ENCODE peak calls at places on chromosomes 6 and 20, in eight cellular contexts. One of them, this sample, is unnamed.

GRCh38 chr6:30077218-30077617 is 1.6 kb upstream of the RNF39 start:
- DNase-seq in endothelial cell: no peak
- DNase-seq in natural killer cell: no peak
- DNase-seq in HEK293T: no peak
- DNase-seq in SW480: no peak
- DNase-seq in B cell: no peak
- DNase-seq in stimulated activated CD8-positive, alpha-beta memory T cell treated with anti-CD3 and anti-CD28 coated beads, Interleukin-7, amount 100 ng/mL, for 24 hours: no peak
- DNase-seq in NCI-H748 treated with DMSO at 0.1 percent for 48 hours: no peak
- DNase-seq in this sample: no peak

GRCh38 chr20:6029538-6029937 is 24.3 kb downstream of the LRRN4 start:
- DNase-seq in HEK293T: no peak
- DNase-seq in endothelial cell: no peak
- DNase-seq in natural killer cell: no peak
- DNase-seq in NCI-H748 treated with DMSO at 0.1 percent for 48 hours: no peak
- DNase-seq in SW480: no peak
- DNase-seq in stimulated activated CD8-positive, alpha-beta memory T cell treated with anti-CD3 and anti-CD28 coated beads, Interleukin-7, amount 100 ng/mL, for 24 hours: no peak
- DNase-seq in B cell: no peak
- DNase-seq in this sample: no peak

GRCh38 chr6:158384671-158385110 is 72.4 kb downstream of the TULP4 start:
- DNase-seq in B cell: no peak
- DNase-seq in stimulated activated CD8-positive, alpha-beta memory T cell treated with anti-CD3 and anti-CD28 coated beads, Interleukin-7, amount 100 ng/mL, for 24 hours: no peak
- DNase-seq in NCI-H748 treated with DMSO at 0.1 percent for 48 hours: no peak
- DNase-seq in HEK293T: no peak
- DNase-seq in endothelial cell: no peak
- DNase-seq in SW480: no peak
- DNase-seq in natural killer cell: no peak
- DNase-seq in this sample: no peak

GRCh38 chr6:33971580-33971979 is 167.8 kb upstream of the MLN start:
- DNase-seq in B cell: no peak
- DNase-seq in NCI-H748 treated with DMSO at 0.1 percent for 48 hours: no peak
- DNase-seq in SW480: no peak
- DNase-seq in endothelial cell: no peak
- DNase-seq in HEK293T: no peak
- DNase-seq in natural killer cell: no peak
- DNase-seq in stimulated activated CD8-positive, alpha-beta memory T cell treated with anti-CD3 and anti-CD28 coated beads, Interleukin-7, amount 100 ng/mL, for 24 hours: no peak
- DNase-seq in this sample: no peak

GRCh38 chr6:54386295-54386694 is 78.1 kb downstream of the TINAG start:
- DNase-seq in stimulated activated CD8-positive, alpha-beta memory T cell treated with anti-CD3 and anti-CD28 coated beads, Interleukin-7, amount 100 ng/mL, for 24 hours: no peak
- DNase-seq in natural killer cell: no peak
- DNase-seq in SW480: no peak
- DNase-seq in B cell: no peak
- DNase-seq in NCI-H748 treated with DMSO at 0.1 percent for 48 hours: no peak
- DNase-seq in endothelial cell: no peak
- DNase-seq in HEK293T: no peak
- DNase-seq in this sample: no peak

GRCh38 chr6:32046450-32047083 is 8.4 kb downstream of the CYP21A2 start:
- DNase-seq in stimulated activated CD8-positive, alpha-beta memory T cell treated with anti-CD3 and anti-CD28 coated beads, Interleukin-7, amount 100 ng/mL, for 24 hours: no peak
- DNase-seq in natural killer cell: no peak
- DNase-seq in NCI-H748 treated with DMSO at 0.1 percent for 48 hours: no peak
- DNase-seq in HEK293T: no peak
- DNase-seq in B cell: no peak
- DNase-seq in SW480: no peak
- DNase-seq in endothelial cell: no peak
- DNase-seq in this sample: no peak

GRCh38 chr6:144302701-144303351 is 17.7 kb downstream of the UTRN start:
- DNase-seq in endothelial cell: no peak
- DNase-seq in HEK293T: no peak
- DNase-seq in natural killer cell: no peak
- DNase-seq in B cell: no peak
- DNase-seq in SW480: no peak
- DNase-seq in NCI-H748 treated with DMSO at 0.1 percent for 48 hours: no peak
- DNase-seq in stimulated activated CD8-positive, alpha-beta memory T cell treated with anti-CD3 and anti-CD28 coated beads, Interleukin-7, amount 100 ng/mL, for 24 hours: no peak
- DNase-seq in this sample: no peak

GRCh38 chr6:157235600-157236039 is 87.7 kb downstream of the TMEM242 start:
- DNase-seq in stimulated activated CD8-positive, alpha-beta memory T cell treated with anti-CD3 and anti-CD28 coated beads, Interleukin-7, amount 100 ng/mL, for 24 hours: no peak
- DNase-seq in SW480: no peak
- DNase-seq in NCI-H748 treated with DMSO at 0.1 percent for 48 hours: no peak
- DNase-seq in endothelial cell: peak; percentile 64
- DNase-seq in HEK293T: no peak
- DNase-seq in B cell: peak; percentile 65
- DNase-seq in natural killer cell: peak; percentile 33
- DNase-seq in this sample: no peak

GRCh38 chr20:3461191-3461874 is 9.5 kb upstream of the ATRN start:
- DNase-seq in NCI-H748 treated with DMSO at 0.1 percent for 48 hours: no peak
- DNase-seq in endothelial cell: no peak
- DNase-seq in stimulated activated CD8-positive, alpha-beta memory T cell treated with anti-CD3 and anti-CD28 coated beads, Interleukin-7, amount 100 ng/mL, for 24 hours: no peak
- DNase-seq in natural killer cell: no peak
- DNase-seq in HEK293T: no peak
- DNase-seq in SW480: no peak
- DNase-seq in B cell: no peak
- DNase-seq in this sample: no peak

GRCh38 chr20:19017104-19017690 is 195.2 kb upstream of the SLC24A3 start:
- DNase-seq in natural killer cell: no peak
- DNase-seq in B cell: no peak
- DNase-seq in stimulated activated CD8-positive, alpha-beta memory T cell treated with anti-CD3 and anti-CD28 coated beads, Interleukin-7, amount 100 ng/mL, for 24 hours: no peak
- DNase-seq in NCI-H748 treated with DMSO at 0.1 percent for 48 hours: no peak
- DNase-seq in SW480: no peak
- DNase-seq in endothelial cell: no peak
- DNase-seq in HEK293T: no peak
- DNase-seq in this sample: no peak

GRCh38 chr6:129510930-129511329 is 199.0 kb downstream of the ARHGAP18 start:
- DNase-seq in SW480: no peak
- DNase-seq in stimulated activated CD8-positive, alpha-beta memory T cell treated with anti-CD3 and anti-CD28 coated beads, Interleukin-7, amount 100 ng/mL, for 24 hours: no peak
- DNase-seq in NCI-H748 treated with DMSO at 0.1 percent for 48 hours: no peak
- DNase-seq in HEK293T: no peak
- DNase-seq in natural killer cell: no peak
- DNase-seq in B cell: no peak
- DNase-seq in endothelial cell: no peak
- DNase-seq in this sample: no peak

GRCh38 chr20:34199183-34199582 is 42.0 kb upstream of the ASIP start:
- DNase-seq in natural killer cell: no peak
- DNase-seq in SW480: no peak
- DNase-seq in HEK293T: no peak
- DNase-seq in B cell: no peak
- DNase-seq in NCI-H748 treated with DMSO at 0.1 percent for 48 hours: no peak
- DNase-seq in stimulated activated CD8-positive, alpha-beta memory T cell treated with anti-CD3 and anti-CD28 coated beads, Interleukin-7, amount 100 ng/mL, for 24 hours: no peak
- DNase-seq in endothelial cell: no peak
- DNase-seq in this sample: no peak

GRCh38 chr6:144036064-144036873 is 28.2 kb upstream of the PLAGL1 start:
- DNase-seq in natural killer cell: no peak
- DNase-seq in stimulated activated CD8-positive, alpha-beta memory T cell treated with anti-CD3 and anti-CD28 coated beads, Interleukin-7, amount 100 ng/mL, for 24 hours: no peak
- DNase-seq in SW480: no peak
- DNase-seq in B cell: no peak
- DNase-seq in endothelial cell: no peak
- DNase-seq in HEK293T: peak; percentile 33
- DNase-seq in NCI-H748 treated with DMSO at 0.1 percent for 48 hours: no peak
- DNase-seq in this sample: no peak

GRCh38 chr6:170165085-170165484 is 125.8 kb downstream of the DLL1 start:
- DNase-seq in SW480: no peak
- DNase-seq in natural killer cell: no peak
- DNase-seq in endothelial cell: no peak
- DNase-seq in HEK293T: no peak
- DNase-seq in B cell: no peak
- DNase-seq in NCI-H748 treated with DMSO at 0.1 percent for 48 hours: no peak
- DNase-seq in stimulated activated CD8-positive, alpha-beta memory T cell treated with anti-CD3 and anti-CD28 coated beads, Interleukin-7, amount 100 ng/mL, for 24 hours: no peak
- DNase-seq in this sample: no peak

GRCh38 chr6:141580988-141581387 is 551.7 kb upstream of the GJE1 start:
- DNase-seq in B cell: no peak
- DNase-seq in SW480: peak; percentile 21
- DNase-seq in endothelial cell: no peak
- DNase-seq in HEK293T: no peak
- DNase-seq in NCI-H748 treated with DMSO at 0.1 percent for 48 hours: no peak
- DNase-seq in stimulated activated CD8-positive, alpha-beta memory T cell treated with anti-CD3 and anti-CD28 coated beads, Interleukin-7, amount 100 ng/mL, for 24 hours: no peak
- DNase-seq in natural killer cell: no peak
- DNase-seq in this sample: no peak

GRCh38 chr6:41917528-41917927 is 3.4 kb downstream of the MED20 start:
- DNase-seq in HEK293T: no peak
- DNase-seq in natural killer cell: no peak
- DNase-seq in stimulated activated CD8-positive, alpha-beta memory T cell treated with anti-CD3 and anti-CD28 coated beads, Interleukin-7, amount 100 ng/mL, for 24 hours: no peak
- DNase-seq in NCI-H748 treated with DMSO at 0.1 percent for 48 hours: no peak
- DNase-seq in SW480: peak; percentile 76
- DNase-seq in endothelial cell: no peak
- DNase-seq in B cell: no peak
- DNase-seq in this sample: peak; percentile 64

GRCh38 chr6:42300701-42301100 is 83.0 kb upstream of the MRPS10 start:
- DNase-seq in B cell: no peak
- DNase-seq in SW480: no peak
- DNase-seq in endothelial cell: no peak
- DNase-seq in stimulated activated CD8-positive, alpha-beta memory T cell treated with anti-CD3 and anti-CD28 coated beads, Interleukin-7, amount 100 ng/mL, for 24 hours: no peak
- DNase-seq in NCI-H748 treated with DMSO at 0.1 percent for 48 hours: no peak
- DNase-seq in natural killer cell: no peak
- DNase-seq in HEK293T: no peak
- DNase-seq in this sample: no peak

GRCh38 chr6:118650500-118651281 is 700 bp downstream of the CEP85L start:
- DNase-seq in endothelial cell: peak; percentile 41
- DNase-seq in HEK293T: peak; percentile 50
- DNase-seq in SW480: peak; percentile 29
- DNase-seq in natural killer cell: peak; percentile 46
- DNase-seq in stimulated activated CD8-positive, alpha-beta memory T cell treated with anti-CD3 and anti-CD28 coated beads, Interleukin-7, amount 100 ng/mL, for 24 hours: no peak
- DNase-seq in NCI-H748 treated with DMSO at 0.1 percent for 48 hours: no peak
- DNase-seq in B cell: peak; percentile 66
- DNase-seq in this sample: peak; percentile 42

GRCh38 chr6:29653452-29654038 is 3.3 kb upstream of the MOG start:
- DNase-seq in SW480: peak; percentile 80
- DNase-seq in stimulated activated CD8-positive, alpha-beta memory T cell treated with anti-CD3 and anti-CD28 coated beads, Interleukin-7, amount 100 ng/mL, for 24 hours: no peak
- DNase-seq in natural killer cell: no peak
- DNase-seq in HEK293T: peak; percentile 61
- DNase-seq in B cell: peak; percentile 80
- DNase-seq in NCI-H748 treated with DMSO at 0.1 percent for 48 hours: peak; percentile 92
- DNase-seq in endothelial cell: peak; percentile 36
- DNase-seq in this sample: peak; percentile 82